ENCODE peak calls at places on chromosomes 2 and 18, in four cellular contexts. One of them, this sample, is unnamed.
A peak's percentile ranks its signal among the peaks of the same experiment; 100 is the strongest.

GRCh38 chr2:191087311-191087710 is 63.5 kb downstream of the STAT4 start:
- DNase-seq in mucosa of descending colon: no peak
- DNase-seq in natural killer cell: no peak
- DNase-seq in ovary: no peak
- DNase-seq in this sample: no peak

GRCh38 chr2:48471048-48471474 is 58.9 kb upstream of the STON1 start:
- DNase-seq in mucosa of descending colon: no peak
- DNase-seq in natural killer cell: no peak
- DNase-seq in ovary: no peak
- DNase-seq in this sample: no peak

GRCh38 chr2:102043560-102043959 is 51.8 kb downstream of the IL1R2 start:
- DNase-seq in mucosa of descending colon: no peak
- DNase-seq in natural killer cell: no peak
- DNase-seq in ovary: no peak
- DNase-seq in this sample: no peak

GRCh38 chr2:172280820-172281454 is 146.4 kb upstream of the ITGA6 start:
- DNase-seq in mucosa of descending colon: no peak
- DNase-seq in natural killer cell: no peak
- DNase-seq in ovary: no peak
- DNase-seq in this sample: no peak

GRCh38 chr18:67260841-67261240 is 255.7 kb downstream of the DSEL start:
- DNase-seq in mucosa of descending colon: no peak
- DNase-seq in natural killer cell: no peak
- DNase-seq in ovary: no peak
- DNase-seq in this sample: no peak

GRCh38 chr2:209308415-209308814 is 115.4 kb upstream of the MAP2 start:
- DNase-seq in mucosa of descending colon: no peak
- DNase-seq in natural killer cell: no peak
- DNase-seq in ovary: no peak
- DNase-seq in this sample: no peak

GRCh38 chr18:69161383-69162028 is 239.2 kb upstream of the DOK6 start:
- DNase-seq in mucosa of descending colon: no peak
- DNase-seq in natural killer cell: no peak
- DNase-seq in ovary: no peak
- DNase-seq in this sample: no peak

GRCh38 chr2:217387776-217388381 is 528.0 kb upstream of the TNP1 start:
- DNase-seq in mucosa of descending colon: no peak
- DNase-seq in natural killer cell: no peak
- DNase-seq in ovary: no peak
- DNase-seq in this sample: no peak

GRCh38 chr2:45993476-45993991 is 303.7 kb upstream of the EPAS1 start:
- DNase-seq in mucosa of descending colon: no peak
- DNase-seq in natural killer cell: peak; percentile 30
- DNase-seq in ovary: peak; percentile 54
- DNase-seq in this sample: no peak

GRCh38 chr2:106863387-106863786 is 22.6 kb downstream of the ST6GAL2 start:
- DNase-seq in mucosa of descending colon: no peak
- DNase-seq in natural killer cell: no peak
- DNase-seq in ovary: no peak
- DNase-seq in this sample: no peak

GRCh38 chr18:74624491-74624890 is 26.8 kb downstream of the ZNF407 start:
- DNase-seq in mucosa of descending colon: no peak
- DNase-seq in natural killer cell: no peak
- DNase-seq in ovary: no peak
- DNase-seq in this sample: no peak

GRCh38 chr2:55025082-55025481 is 25.2 kb downstream of the RTN4 start:
- DNase-seq in mucosa of descending colon: no peak
- DNase-seq in natural killer cell: no peak
- DNase-seq in ovary: no peak
- DNase-seq in this sample: no peak

GRCh38 chr2:139067874-139068273 is 287.7 kb upstream of the NXPH2 start:
- DNase-seq in mucosa of descending colon: no peak
- DNase-seq in natural killer cell: no peak
- DNase-seq in ovary: no peak
- DNase-seq in this sample: no peak

GRCh38 chr2:199370150-199370780 is 87.5 kb downstream of the SATB2 start:
- DNase-seq in mucosa of descending colon: no peak
- DNase-seq in natural killer cell: no peak
- DNase-seq in ovary: no peak
- DNase-seq in this sample: no peak

GRCh38 chr2:186919272-186919671 is 70.3 kb upstream of the ZSWIM2 start:
- DNase-seq in mucosa of descending colon: no peak
- DNase-seq in natural killer cell: no peak
- DNase-seq in ovary: no peak
- DNase-seq in this sample: no peak

GRCh38 chr2:16632615-16633014 is 33.0 kb downstream of the CYRIA start:
- DNase-seq in mucosa of descending colon: no peak
- DNase-seq in natural killer cell: no peak
- DNase-seq in ovary: no peak
- DNase-seq in this sample: no peak

GRCh38 chr2:26647981-26648380 is 6.8 kb upstream of the CIB4 start:
- DNase-seq in mucosa of descending colon: no peak
- DNase-seq in natural killer cell: no peak
- DNase-seq in ovary: no peak
- DNase-seq in this sample: no peak

GRCh38 chr2:219684721-219685689 is 57.6 kb downstream of the SLC4A3 start:
- DNase-seq in mucosa of descending colon: peak; percentile 81
- DNase-seq in natural killer cell: no peak
- DNase-seq in ovary: peak; percentile 86
- DNase-seq in this sample: no peak

GRCh38 chr2:74238879-74239278 is 40.5 kb downstream of the MTHFD2 start:
- DNase-seq in mucosa of descending colon: no peak
- DNase-seq in natural killer cell: no peak
- DNase-seq in ovary: no peak
- DNase-seq in this sample: no peak

GRCh38 chr2:124639524-124639923 is 614.4 kb downstream of the CNTNAP5 start:
- DNase-seq in mucosa of descending colon: no peak
- DNase-seq in natural killer cell: no peak
- DNase-seq in ovary: no peak
- DNase-seq in this sample: no peak

GRCh38 chr2:120466704-120467054 is 120.7 kb downstream of the INHBB start:
- DNase-seq in mucosa of descending colon: no peak
- DNase-seq in natural killer cell: no peak
- DNase-seq in ovary: no peak
- DNase-seq in this sample: no peak

GRCh38 chr2:95524195-95524594 is 39.6 kb upstream of the TRIM43B start:
- DNase-seq in mucosa of descending colon: no peak
- DNase-seq in natural killer cell: no peak
- DNase-seq in ovary: no peak
- DNase-seq in this sample: no peak

GRCh38 chr2:195842932-195843331 is 185.9 kb downstream of the SLC39A10 start:
- DNase-seq in mucosa of descending colon: no peak
- DNase-seq in natural killer cell: no peak
- DNase-seq in ovary: no peak
- DNase-seq in this sample: no peak

GRCh38 chr2:159497857-159498256 is 118.5 kb downstream of the BAZ2B start:
- DNase-seq in mucosa of descending colon: no peak
- DNase-seq in natural killer cell: no peak
- DNase-seq in ovary: no peak
- DNase-seq in this sample: no peak

GRCh38 chr2:120550893-120551446 is 184.7 kb upstream of the GLI2 start:
- DNase-seq in mucosa of descending colon: no peak
- DNase-seq in natural killer cell: no peak
- DNase-seq in ovary: no peak
- DNase-seq in this sample: no peak

GRCh38 chr2:173252581-173252980 is 102.1 kb upstream of the CDCA7 start:
- DNase-seq in mucosa of descending colon: no peak
- DNase-seq in natural killer cell: no peak
- DNase-seq in ovary: no peak
- DNase-seq in this sample: no peak

GRCh38 chr18:34787931-34788532 is 77.9 kb downstream of the DTNA start:
- DNase-seq in mucosa of descending colon: no peak
- DNase-seq in natural killer cell: no peak
- DNase-seq in ovary: no peak
- DNase-seq in this sample: no peak

GRCh38 chr2:69062307-69062706 is 49.3 kb downstream of the ANTXR1 start:
- DNase-seq in mucosa of descending colon: no peak
- DNase-seq in natural killer cell: no peak
- DNase-seq in ovary: no peak
- DNase-seq in this sample: no peak

GRCh38 chr2:197453914-197454398 is 604 bp downstream of the COQ10B start:
- DNase-seq in mucosa of descending colon: no peak
- DNase-seq in natural killer cell: peak; percentile 80
- DNase-seq in ovary: no peak
- DNase-seq in this sample: no peak

GRCh38 chr2:181984814-181985631 is 630 bp upstream of the PPP1R1C start:
- DNase-seq in mucosa of descending colon: no peak
- DNase-seq in natural killer cell: no peak
- DNase-seq in ovary: no peak
- DNase-seq in this sample: no peak

GRCh38 chr18:66949419-66949818 is 345.5 kb upstream of the CDH19 start:
- DNase-seq in mucosa of descending colon: no peak
- DNase-seq in natural killer cell: no peak
- DNase-seq in ovary: no peak
- DNase-seq in this sample: no peak

GRCh38 chr18:74898965-74899364 is 301.3 kb downstream of the ZNF407 start:
- DNase-seq in mucosa of descending colon: no peak
- DNase-seq in natural killer cell: no peak
- DNase-seq in ovary: no peak
- DNase-seq in this sample: no peak

GRCh38 chr18:47970664-47971523 is 40.4 kb upstream of the SMAD2 start:
- DNase-seq in mucosa of descending colon: no peak
- DNase-seq in natural killer cell: no peak
- DNase-seq in ovary: no peak
- DNase-seq in this sample: no peak

GRCh38 chr2:48912110-48912509 is 156.6 kb upstream of the LHCGR start:
- DNase-seq in mucosa of descending colon: no peak
- DNase-seq in natural killer cell: no peak
- DNase-seq in ovary: no peak
- DNase-seq in this sample: no peak

GRCh38 chr2:16055848-16056580 is 115.7 kb downstream of the MYCN start:
- DNase-seq in mucosa of descending colon: no peak
- DNase-seq in natural killer cell: no peak
- DNase-seq in ovary: no peak
- DNase-seq in this sample: no peak

GRCh38 chr18:35062408-35062807 is 21.2 kb downstream of the MAPRE2 start:
- DNase-seq in mucosa of descending colon: no peak
- DNase-seq in natural killer cell: no peak
- DNase-seq in ovary: no peak
- DNase-seq in this sample: no peak

GRCh38 chr2:215833531-215834162 is 179.7 kb downstream of the MREG start:
- DNase-seq in mucosa of descending colon: no peak
- DNase-seq in natural killer cell: no peak
- DNase-seq in ovary: no peak
- DNase-seq in this sample: no peak

DNA sequence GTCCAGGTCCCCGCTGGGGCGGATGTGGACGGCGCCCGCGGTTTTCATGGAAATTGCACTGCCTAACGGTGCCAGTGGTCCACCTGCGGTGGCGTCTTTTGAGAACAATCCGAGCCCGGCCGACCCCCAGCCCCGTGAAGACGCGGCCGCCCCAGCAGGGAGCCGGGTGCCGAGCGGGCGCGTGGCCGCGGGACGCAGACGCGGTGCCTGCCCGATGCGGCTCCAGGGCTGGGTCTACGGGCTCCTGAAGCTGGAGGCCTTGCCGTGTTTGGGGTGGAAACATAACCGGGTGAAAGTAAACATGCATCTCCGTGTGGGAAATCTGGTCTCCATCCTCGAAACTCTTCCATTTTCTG is 487 bp downstream of the INPP4A start:
- DNase-seq in mucosa of descending colon: peak; percentile 61
- DNase-seq in natural killer cell: no peak
- DNase-seq in ovary: no peak
- DNase-seq in this sample: no peak
- TF ChIP-seq CTCF in mucosa of descending colon: no peak
- TF ChIP-seq CTCF in natural killer cell: no peak
- TF ChIP-seq CTCF in ovary: no peak
- TF ChIP-seq CTCF in this sample: no peak

DNA sequence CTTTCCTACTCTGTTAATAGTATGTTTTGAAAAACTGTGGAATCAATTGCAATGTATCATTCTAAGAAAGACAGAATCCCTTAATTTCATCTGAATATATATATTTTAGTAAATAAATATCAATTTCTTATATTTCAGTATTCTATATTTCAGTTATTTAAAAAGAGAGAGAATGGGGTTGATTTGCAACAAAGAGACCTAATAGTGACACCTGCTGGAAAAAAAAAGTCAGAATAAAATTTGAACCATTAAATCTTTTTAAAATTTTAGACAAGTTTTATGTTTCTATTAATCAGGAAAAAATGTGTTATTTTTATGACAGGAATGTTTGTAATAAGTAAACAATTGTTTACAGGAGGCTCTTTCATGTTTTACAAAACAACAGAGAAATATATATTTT is 20.7 kb upstream of the CCNT2 start:
- DNase-seq in mucosa of descending colon: no peak
- DNase-seq in natural killer cell: no peak
- DNase-seq in ovary: no peak
- DNase-seq in this sample: no peak
- TF ChIP-seq CTCF in mucosa of descending colon: no peak
- TF ChIP-seq CTCF in natural killer cell: peak; percentile 66
- TF ChIP-seq CTCF in ovary: no peak
- TF ChIP-seq CTCF in this sample: peak; percentile 75

GRCh38 chr18:50806208-50806616 is 13.6 kb downstream of the MRO start:
- DNase-seq in mucosa of descending colon: peak; percentile 58
- DNase-seq in natural killer cell: no peak
- DNase-seq in ovary: no peak
- DNase-seq in this sample: no peak
- TF ChIP-seq CTCF in mucosa of descending colon: no peak
- TF ChIP-seq CTCF in natural killer cell: no peak
- TF ChIP-seq CTCF in ovary: no peak
- TF ChIP-seq CTCF in this sample: no peak

GRCh38 chr2:170882758-170883157 is 46.3 kb upstream of the GORASP2 start:
- DNase-seq in mucosa of descending colon: no peak
- DNase-seq in natural killer cell: no peak
- DNase-seq in ovary: no peak
- DNase-seq in this sample: no peak
- TF ChIP-seq CTCF in mucosa of descending colon: no peak
- TF ChIP-seq CTCF in natural killer cell: no peak
- TF ChIP-seq CTCF in ovary: no peak
- TF ChIP-seq CTCF in this sample: no peak

GRCh38 chr2:238709324-238709723 is 138.6 kb upstream of the TWIST2 start:
- DNase-seq in mucosa of descending colon: no peak
- DNase-seq in natural killer cell: no peak
- DNase-seq in ovary: no peak
- DNase-seq in this sample: no peak

GRCh38 chr2:238703436-238703835 is 144.4 kb upstream of the TWIST2 start:
- DNase-seq in mucosa of descending colon: no peak
- DNase-seq in natural killer cell: no peak
- DNase-seq in ovary: no peak
- DNase-seq in this sample: peak; percentile 59

GRCh38 chr2:238704471-238705230 is 143.2 kb upstream of the TWIST2 start:
- DNase-seq in mucosa of descending colon: no peak
- DNase-seq in natural killer cell: no peak
- DNase-seq in ovary: no peak
- DNase-seq in this sample: peak; percentile 34

GRCh38 chr2:238706163-238706562 is 141.7 kb upstream of the TWIST2 start:
- DNase-seq in mucosa of descending colon: no peak
- DNase-seq in natural killer cell: no peak
- DNase-seq in ovary: no peak
- DNase-seq in this sample: peak; percentile 16

GRCh38 chr2:238706673-238707072 is 141.2 kb upstream of the TWIST2 start:
- DNase-seq in mucosa of descending colon: no peak
- DNase-seq in natural killer cell: no peak
- DNase-seq in ovary: no peak
- DNase-seq in this sample: no peak
- TF ChIP-seq CTCF in mucosa of descending colon: no peak
- TF ChIP-seq CTCF in natural killer cell: no peak
- TF ChIP-seq CTCF in ovary: no peak
- TF ChIP-seq CTCF in this sample: peak; percentile 72

This sample was measured in type B pancreatic cell.